ENCODE peak calls at places on chromosomes 16 and 17, in five cellular contexts. One of them, this sample, is unnamed.
A peak's percentile ranks its signal among the peaks of the same experiment; 100 is the strongest.

GRCh38 chr17:59870482-59870881 is 22.3 kb downstream of the TUBD1 start:
- DNase-seq in uterus: no peak
- DNase-seq in psoas muscle: no peak
- DNase-seq in AG09309: no peak
- DNase-seq in fibroblast of pulmonary artery: no peak
- DNase-seq in this sample: no peak

GRCh38 chr17:2959371-2960130 is 103.9 kb downstream of the OR1D5 start:
- DNase-seq in uterus: no peak
- DNase-seq in fibroblast of pulmonary artery: no peak
- DNase-seq in AG09309: no peak
- DNase-seq in psoas muscle: no peak
- DNase-seq in this sample: no peak

GRCh38 chr16:27972500-27972899 is 91.0 kb downstream of the GSG1L start:
- DNase-seq in uterus: no peak
- DNase-seq in AG09309: no peak
- DNase-seq in psoas muscle: no peak
- DNase-seq in fibroblast of pulmonary artery: peak; percentile 36
- DNase-seq in this sample: no peak

GRCh38 chr17:37490638-37491614 is 1.2 kb downstream of the DUSP14 start:
- DNase-seq in fibroblast of pulmonary artery: peak; percentile 88
- DNase-seq in AG09309: no peak
- DNase-seq in psoas muscle: peak; percentile 69
- DNase-seq in uterus: peak; percentile 74
- DNase-seq in this sample: peak; percentile 76

GRCh38 chr16:12260647-12261262 is 284.2 kb downstream of the SNX29 start:
- DNase-seq in AG09309: no peak
- DNase-seq in fibroblast of pulmonary artery: peak; percentile 31
- DNase-seq in psoas muscle: no peak
- DNase-seq in uterus: no peak
- DNase-seq in this sample: no peak

GRCh38 chr17:7755095-7755890 is 37.7 kb downstream of the DNAH2 start:
- DNase-seq in uterus: no peak
- DNase-seq in psoas muscle: no peak
- DNase-seq in AG09309: no peak
- DNase-seq in fibroblast of pulmonary artery: no peak
- DNase-seq in this sample: no peak

GRCh38 chr17:2137342-2138098 is 82.6 kb downstream of the HIC1 start:
- DNase-seq in uterus: peak; percentile 41
- DNase-seq in psoas muscle: no peak
- DNase-seq in fibroblast of pulmonary artery: peak; percentile 71
- DNase-seq in AG09309: peak; percentile 32
- DNase-seq in this sample: peak; percentile 52

GRCh38 chr16:55443855-55444254 is 35.1 kb upstream of the MMP2 start:
- DNase-seq in uterus: no peak
- DNase-seq in fibroblast of pulmonary artery: no peak
- DNase-seq in AG09309: no peak
- DNase-seq in psoas muscle: no peak
- DNase-seq in this sample: no peak

GRCh38 chr16:50521246-50521900 is 26.8 kb upstream of the NKD1 start:
- DNase-seq in AG09309: no peak
- DNase-seq in fibroblast of pulmonary artery: no peak
- DNase-seq in uterus: no peak
- DNase-seq in psoas muscle: no peak
- DNase-seq in this sample: no peak

GRCh38 chr16:85165781-85166180 is 53.5 kb upstream of the CIBAR2 start:
- DNase-seq in uterus: no peak
- DNase-seq in AG09309: no peak
- DNase-seq in psoas muscle: peak; percentile 44
- DNase-seq in fibroblast of pulmonary artery: no peak
- DNase-seq in this sample: no peak

GRCh38 chr16:16133943-16134604 is 89.2 kb downstream of the ABCC6 start:
- DNase-seq in psoas muscle: no peak
- DNase-seq in uterus: no peak
- DNase-seq in fibroblast of pulmonary artery: no peak
- DNase-seq in AG09309: no peak
- DNase-seq in this sample: no peak

GRCh38 chr17:29572691-29573557 is 4.4 kb downstream of the TP53I13 start:
- DNase-seq in psoas muscle: peak; percentile 84
- DNase-seq in uterus: peak; percentile 43
- DNase-seq in AG09309: no peak
- DNase-seq in fibroblast of pulmonary artery: peak; percentile 59
- DNase-seq in this sample: no peak

GRCh38 chr16:65783709-65784474 is 582.6 kb upstream of the CDH5 start:
- DNase-seq in AG09309: no peak
- DNase-seq in psoas muscle: no peak
- DNase-seq in fibroblast of pulmonary artery: peak; percentile 32
- DNase-seq in uterus: no peak
- DNase-seq in this sample: no peak

GRCh38 chr17:6496636-6497441 is 52.6 kb downstream of the PIMREG start:
- DNase-seq in fibroblast of pulmonary artery: no peak
- DNase-seq in AG09309: no peak
- DNase-seq in psoas muscle: peak; percentile 15
- DNase-seq in uterus: no peak
- DNase-seq in this sample: no peak

GRCh38 chr16:19771040-19771439 is 53.0 kb downstream of the IQCK start:
- DNase-seq in fibroblast of pulmonary artery: no peak
- DNase-seq in AG09309: no peak
- DNase-seq in psoas muscle: no peak
- DNase-seq in uterus: no peak
- DNase-seq in this sample: no peak

GRCh38 chr16:64440421-64440831 is 681.4 kb downstream of the CDH11 start:
- DNase-seq in psoas muscle: peak; percentile 39
- DNase-seq in AG09309: peak; percentile 95
- DNase-seq in fibroblast of pulmonary artery: peak; percentile 96
- DNase-seq in uterus: no peak
- DNase-seq in this sample: peak; percentile 95

GRCh38 chr16:87575027-87575804 is 27.1 kb upstream of the JPH3 start:
- DNase-seq in uterus: no peak
- DNase-seq in fibroblast of pulmonary artery: no peak
- DNase-seq in AG09309: no peak
- DNase-seq in psoas muscle: no peak
- DNase-seq in this sample: no peak

GRCh38 chr17:79084291-79085153 is 9.9 kb downstream of the ENGASE start:
- DNase-seq in fibroblast of pulmonary artery: no peak
- DNase-seq in psoas muscle: peak; percentile 50
- DNase-seq in AG09309: no peak
- DNase-seq in uterus: no peak
- DNase-seq in this sample: no peak

GRCh38 chr16:26667271-26667703 is 399.4 kb upstream of the C16orf82 start:
- DNase-seq in fibroblast of pulmonary artery: no peak
- DNase-seq in psoas muscle: no peak
- DNase-seq in AG09309: no peak
- DNase-seq in uterus: no peak
- DNase-seq in this sample: no peak

GRCh38 chr17:77408284-77408683 is 267.5 kb downstream of the SEC14L1 start:
- DNase-seq in fibroblast of pulmonary artery: no peak
- DNase-seq in psoas muscle: no peak
- DNase-seq in uterus: peak; percentile 74
- DNase-seq in AG09309: no peak
- DNase-seq in this sample: no peak

GRCh38 chr16:66479661-66480264 is 52.7 kb downstream of the BEAN1 start:
- DNase-seq in AG09309: no peak
- DNase-seq in fibroblast of pulmonary artery: no peak
- DNase-seq in psoas muscle: no peak
- DNase-seq in uterus: no peak
- DNase-seq in this sample: no peak

GRCh38 chr17:33021731-33022408 is 30.2 kb downstream of the SPACA3 start:
- DNase-seq in psoas muscle: no peak
- DNase-seq in fibroblast of pulmonary artery: peak; percentile 5
- DNase-seq in uterus: no peak
- DNase-seq in AG09309: no peak
- DNase-seq in this sample: no peak

GRCh38 chr16:81567987-81568748 is 123.6 kb downstream of the CMIP start:
- DNase-seq in psoas muscle: no peak
- DNase-seq in uterus: no peak
- DNase-seq in AG09309: peak; percentile 20
- DNase-seq in fibroblast of pulmonary artery: peak; percentile 57
- DNase-seq in this sample: peak; percentile 59

GRCh38 chr16:29645699-29646187 is 17.3 kb upstream of the SPN start:
- DNase-seq in psoas muscle: no peak
- DNase-seq in uterus: no peak
- DNase-seq in fibroblast of pulmonary artery: peak; percentile 25
- DNase-seq in AG09309: no peak
- DNase-seq in this sample: no peak

GRCh38 chr17:47872651-47873161 is 21.7 kb upstream of the SP6 start:
- DNase-seq in psoas muscle: no peak
- DNase-seq in uterus: no peak
- DNase-seq in fibroblast of pulmonary artery: no peak
- DNase-seq in AG09309: no peak
- DNase-seq in this sample: peak; percentile 53

GRCh38 chr16:87806608-87807546 is 41.1 kb upstream of the KLHDC4 start:
- DNase-seq in AG09309: peak; percentile 76
- DNase-seq in psoas muscle: no peak
- DNase-seq in uterus: no peak
- DNase-seq in fibroblast of pulmonary artery: peak; percentile 81
- DNase-seq in this sample: no peak

GRCh38 chr17:55609737-55610201 is 98.5 kb upstream of the SMIM36 start:
- DNase-seq in uterus: no peak
- DNase-seq in AG09309: no peak
- DNase-seq in fibroblast of pulmonary artery: peak; percentile 14
- DNase-seq in psoas muscle: no peak
- DNase-seq in this sample: no peak

GRCh38 chr16:24534634-24535033 is 4.7 kb upstream of the RBBP6 start:
- DNase-seq in fibroblast of pulmonary artery: no peak
- DNase-seq in psoas muscle: no peak
- DNase-seq in AG09309: no peak
- DNase-seq in uterus: no peak
- DNase-seq in this sample: no peak

GRCh38 chr16:24536671-24537070 is 2.7 kb upstream of the RBBP6 start:
- DNase-seq in AG09309: no peak
- DNase-seq in uterus: no peak
- DNase-seq in psoas muscle: no peak
- DNase-seq in fibroblast of pulmonary artery: no peak
- DNase-seq in this sample: no peak

GRCh38 chr16:24538756-24539294 is 541 bp upstream of the RBBP6 start:
- DNase-seq in fibroblast of pulmonary artery: no peak
- DNase-seq in AG09309: no peak
- DNase-seq in psoas muscle: peak; percentile 58
- DNase-seq in uterus: no peak
- DNase-seq in this sample: no peak

GRCh38 chr16:24537474-24538337 is 1.7 kb upstream of the RBBP6 start:
- DNase-seq in psoas muscle: no peak
- DNase-seq in fibroblast of pulmonary artery: peak; percentile 31
- DNase-seq in uterus: no peak
- DNase-seq in AG09309: no peak
- DNase-seq in this sample: no peak

DNA sequence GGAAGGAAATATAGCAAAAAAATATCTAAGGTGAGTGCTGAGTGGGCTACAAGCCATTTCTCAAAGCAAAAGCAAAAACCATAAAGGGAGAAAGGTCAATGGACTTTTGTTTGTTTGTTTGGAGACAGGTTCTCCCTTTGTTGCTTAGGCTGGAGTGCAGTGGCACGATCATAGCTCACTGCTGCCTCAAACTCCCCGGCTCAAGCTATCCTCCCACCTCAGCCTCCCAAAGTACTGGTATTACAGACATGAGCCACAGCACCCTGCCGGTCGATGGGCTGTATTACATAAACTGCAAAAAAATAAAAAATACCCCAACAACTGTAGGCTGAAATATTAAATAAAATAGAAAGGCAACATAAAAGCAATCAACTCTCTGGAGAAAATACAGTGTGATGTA is 3.5 kb upstream of the RBBP6 start:
- DNase-seq in uterus: no peak
- DNase-seq in psoas muscle: no peak
- DNase-seq in fibroblast of pulmonary artery: no peak
- DNase-seq in AG09309: no peak
- DNase-seq in this sample: no peak
- TF ChIP-seq CTCF in uterus: no peak
- TF ChIP-seq CTCF in psoas muscle: no peak
- TF ChIP-seq CTCF in fibroblast of pulmonary artery: no peak
- TF ChIP-seq CTCF in AG09309: no peak
- TF ChIP-seq CTCF in this sample: no peak

GRCh38 chr17:81365601-81366585 is 29.4 kb upstream of the BAHCC1 start:
- DNase-seq in psoas muscle: no peak
- DNase-seq in fibroblast of pulmonary artery: peak; percentile 73
- DNase-seq in uterus: peak; percentile 79
- DNase-seq in AG09309: no peak
- DNase-seq in this sample: peak; percentile 90
- TF ChIP-seq CTCF in psoas muscle: no peak
- TF ChIP-seq CTCF in fibroblast of pulmonary artery: no peak
- TF ChIP-seq CTCF in uterus: no peak
- TF ChIP-seq CTCF in AG09309: no peak
- TF ChIP-seq CTCF in this sample: no peak

GRCh38 chr16:69522732-69523404 is 42.9 kb upstream of the NFAT5 start:
- DNase-seq in AG09309: no peak
- DNase-seq in psoas muscle: no peak
- DNase-seq in fibroblast of pulmonary artery: no peak
- DNase-seq in uterus: no peak
- DNase-seq in this sample: no peak

GRCh38 chr16:69523571-69523970 is 42.2 kb upstream of the NFAT5 start:
- DNase-seq in fibroblast of pulmonary artery: no peak
- DNase-seq in AG09309: no peak
- DNase-seq in uterus: no peak
- DNase-seq in psoas muscle: no peak
- DNase-seq in this sample: no peak

GRCh38 chr16:69520413-69520799 is 45.4 kb upstream of the NFAT5 start:
- DNase-seq in psoas muscle: no peak
- DNase-seq in uterus: no peak
- DNase-seq in fibroblast of pulmonary artery: no peak
- DNase-seq in AG09309: no peak
- DNase-seq in this sample: no peak

GRCh38 chr16:69522041-69522578 is 43.7 kb upstream of the NFAT5 start:
- DNase-seq in uterus: no peak
- DNase-seq in AG09309: no peak
- DNase-seq in psoas muscle: no peak
- DNase-seq in fibroblast of pulmonary artery: no peak
- DNase-seq in this sample: no peak

GRCh38 chr16:69520800-69521602 is 44.8 kb upstream of the NFAT5 start:
- DNase-seq in AG09309: no peak
- DNase-seq in psoas muscle: no peak
- DNase-seq in fibroblast of pulmonary artery: peak; percentile 20
- DNase-seq in uterus: no peak
- DNase-seq in this sample: no peak
- TF ChIP-seq CTCF in AG09309: no peak
- TF ChIP-seq CTCF in psoas muscle: no peak
- TF ChIP-seq CTCF in fibroblast of pulmonary artery: no peak
- TF ChIP-seq CTCF in uterus: no peak
- TF ChIP-seq CTCF in this sample: no peak

DNA sequence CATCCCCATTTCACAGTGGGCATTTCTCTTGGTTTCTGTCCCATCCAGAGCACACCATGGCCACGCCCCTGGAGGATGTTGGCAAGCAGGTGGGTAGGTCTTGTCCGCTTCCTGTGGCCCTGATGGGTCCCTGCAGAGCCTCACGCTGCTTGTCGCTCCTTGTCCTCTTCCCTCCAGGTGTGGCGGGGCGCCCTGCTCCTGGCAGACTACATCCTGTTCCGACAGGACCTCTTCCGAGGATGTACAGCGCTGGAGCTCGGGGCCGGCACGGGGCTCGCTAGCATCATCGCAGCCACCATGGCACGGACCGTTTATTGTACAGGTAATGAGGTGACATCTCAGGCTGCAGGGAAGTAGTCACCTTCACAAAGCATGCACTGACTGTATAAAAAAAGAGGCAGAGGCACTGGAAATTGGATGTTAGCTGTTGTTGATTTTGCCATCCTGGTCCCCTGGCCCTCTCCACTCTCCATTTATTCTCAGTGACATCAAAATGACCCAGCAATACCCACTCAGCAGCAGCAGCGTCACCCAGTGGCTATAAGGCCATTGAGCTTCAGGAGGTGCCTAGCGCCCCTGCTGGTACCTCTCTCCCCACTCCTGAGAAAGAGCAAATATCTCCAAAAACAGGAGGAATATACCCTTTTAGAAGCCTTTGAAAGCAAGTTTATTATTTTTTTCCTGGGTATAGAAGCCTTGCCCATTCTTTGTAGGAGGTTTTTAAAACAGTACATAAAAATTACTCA is 13.7 kb downstream of the METTL22 start:
- DNase-seq in psoas muscle: no peak
- DNase-seq in uterus: no peak
- DNase-seq in fibroblast of pulmonary artery: peak; percentile 57
- DNase-seq in AG09309: no peak
- DNase-seq in this sample: no peak
- TF ChIP-seq CTCF in psoas muscle: no peak
- TF ChIP-seq CTCF in uterus: no peak
- TF ChIP-seq CTCF in fibroblast of pulmonary artery: peak; percentile 92
- TF ChIP-seq CTCF in AG09309: peak; percentile 65
- TF ChIP-seq CTCF in this sample: peak; percentile 90